ENCODE peak calls at places on chromosomes 13 and 19, in seven cellular contexts. O is PC-3, T is lung, P is breast epithelium, K is AG04450, X is heart left ventricle, B is astrocyte of the cerebellum. N is an unnamed sample.

GRCh38 chr19:16076958-16077611 is 790 bp downstream of the TPM4 start:
- DNase-seq in O (no peak), T (no peak), P (peak), K (no peak), X (peak), B (no peak), N (no peak)

GRCh38 chr13:85638815-85639393 is 160.3 kb downstream of the SLITRK6 start:
- DNase-seq in O (no peak), T (no peak), P (no peak), K (no peak), X (no peak), B (no peak), N (no peak)

GRCh38 chr13:19048381-19048780 is 133.2 kb downstream of the TUBA3C start:
- DNase-seq in O (no peak), T (no peak), P (no peak), K (no peak), X (no peak), B (no peak), N (no peak)

GRCh38 chr13:90336507-90336906 is 1011.0 kb upstream of the MIR17HG start:
- DNase-seq in O (peak), T (no peak), P (no peak), K (no peak), X (no peak), B (no peak), N (no peak)

GRCh38 chr13:88142653-88143052 is 471.5 kb downstream of the SLITRK5 start:
- DNase-seq in O (no peak), T (no peak), P (no peak), K (no peak), X (no peak), B (no peak), N (no peak)

GRCh38 chr13:49995535-49996165 is 1.2 kb upstream of the TRIM13 start:
- DNase-seq in O (no peak), T (no peak), P (no peak), K (no peak), X (no peak), B (no peak), N (no peak)

GRCh38 chr13:98411617-98412310 is 165.1 kb downstream of the STK24 start:
- DNase-seq in O (no peak), T (peak), P (no peak), K (no peak), X (no peak), B (no peak), N (no peak)

GRCh38 chr19:42333018-42333417 is 7.6 kb downstream of the MEGF8 start:
- DNase-seq in O (no peak), T (no peak), P (no peak), K (no peak), X (peak), B (no peak), N (no peak)

GRCh38 chr13:112713517-112714253 is 23.8 kb downstream of the ATP11A start:
- DNase-seq in O (no peak), T (no peak), P (no peak), K (no peak), X (no peak), B (no peak), N (no peak)

GRCh38 chr19:35545855-35546381 is 492 bp downstream of the TMEM147 start:
- DNase-seq in O (peak), T (peak), P (peak), K (no peak), X (no peak), B (no peak), N (no peak)

GRCh38 chr19:55206664-55207500 is 2.4 kb downstream of the PTPRH start:
- DNase-seq in O (peak), T (peak), P (peak), K (peak), X (peak), B (peak), N (no peak)

GRCh38 chr19:55147408-55148251 is 1.4 kb downstream of the TNNT1 start:
- DNase-seq in O (peak), T (no peak), P (no peak), K (no peak), X (peak), B (no peak), N (no peak)

GRCh38 chr19:10719466-10719961 is 1.6 kb downstream of the DNM2 start:
- DNase-seq in O (no peak), T (no peak), P (no peak), K (no peak), X (no peak), B (no peak), N (no peak)

GRCh38 chr13:24261566-24261965 is 47.8 kb upstream of the C1QTNF9 start:
- DNase-seq in O (no peak), T (no peak), P (no peak), K (no peak), X (no peak), B (no peak), N (no peak)

GRCh38 chr13:112444001-112444311 is 67.8 kb downstream of the SPACA7 start:
- DNase-seq in O (peak), T (peak), P (peak), K (no peak), X (peak), B (peak), N (no peak)

GRCh38 chr13:47594833-47595232 is 406.2 kb downstream of the SUCLA2 start:
- DNase-seq in O (peak), T (no peak), P (no peak), K (no peak), X (no peak), B (no peak), N (no peak)

GRCh38 chr19:42206871-42207755 is 10.4 kb downstream of the DEDD2 start:
- DNase-seq in O (peak), T (no peak), P (no peak), K (no peak), X (no peak), B (no peak), N (no peak)

GRCh38 chr19:13097331-13098258 is 5.1 kb downstream of the LYL1 start:
- DNase-seq in O (no peak), T (no peak), P (no peak), K (no peak), X (peak), B (no peak), N (no peak)

GRCh38 chr13:73708393-73708985 is 425.7 kb downstream of the KLF12 start:
- DNase-seq in O (peak), T (peak), P (peak), K (peak), X (no peak), B (peak), N (no peak)

GRCh38 chr13:107211073-107211472 is 643.1 kb upstream of the ARGLU1 start:
- DNase-seq in O (peak), T (peak), P (peak), K (peak), X (no peak), B (peak), N (peak)

GRCh38 chr19:45676851-45677263 is 8.8 kb downstream of the GIPR start:
- DNase-seq in O (no peak), T (peak), P (peak), K (no peak), X (no peak), B (no peak), N (no peak)

GRCh38 chr19:41540041-41540695 is 35.8 kb upstream of the CEACAM21 start:
- DNase-seq in O (no peak), T (no peak), P (no peak), K (no peak), X (no peak), B (no peak), N (no peak)

GRCh38 chr19:52188822-52189744 is 769 bp upstream of the PPP2R1A start:
- DNase-seq in O (no peak), T (no peak), P (peak), K (peak), X (peak), B (no peak), N (no peak)

GRCh38 chr13:38418286-38418685 is 68.6 kb downstream of the UFM1 start:
- DNase-seq in O (no peak), T (no peak), P (no peak), K (no peak), X (no peak), B (no peak), N (no peak)

GRCh38 chr13:62627226-62627625 is 1211.6 kb upstream of the PCDH20 start:
- DNase-seq in O (no peak), T (no peak), P (no peak), K (no peak), X (no peak), B (no peak), N (no peak)

GRCh38 chr13:109680288-109680687 is 106.1 kb downstream of the IRS2 start:
- DNase-seq in O (no peak), T (no peak), P (no peak), K (no peak), X (no peak), B (no peak), N (no peak)

GRCh38 chr19:33568706-33569105 is 47.1 kb upstream of the PEPD start:
- DNase-seq in O (no peak), T (no peak), P (no peak), K (no peak), X (no peak), B (no peak), N (no peak)

GRCh38 chr19:610801-611505 is 21.3 kb downstream of the HCN2 start:
- DNase-seq in O (no peak), T (no peak), P (no peak), K (peak), X (peak), B (peak), N (peak)

GRCh38 chr19:46073268-46073922 is 32.6 kb upstream of the IGFL4 start:
- DNase-seq in O (peak), T (no peak), P (no peak), K (no peak), X (no peak), B (no peak), N (no peak)

GRCh38 chr13:20326809-20327208 is 94.7 kb upstream of the GJB6 start:
- DNase-seq in O (no peak), T (no peak), P (no peak), K (no peak), X (no peak), B (no peak), N (no peak)

GRCh38 chr13:49098198-49098597 is 121.9 kb upstream of the MLNR start:
- DNase-seq in O (peak), T (no peak), P (peak), K (peak), X (no peak), B (peak), N (peak)

GRCh38 chr13:113746671-113747070 is 12.4 kb upstream of the TMEM255B start:
- DNase-seq in O (no peak), T (no peak), P (no peak), K (no peak), X (peak), B (no peak), N (no peak)

GRCh38 chr19:4228765-4229178 is 551 bp upstream of the EBI3 start:
- DNase-seq in O (no peak), T (no peak), P (no peak), K (no peak), X (no peak), B (no peak), N (no peak)

GRCh38 chr19:4225902-4226301 is 3.4 kb upstream of the EBI3 start:
- DNase-seq in O (no peak), T (no peak), P (no peak), K (no peak), X (no peak), B (no peak), N (no peak)

GRCh38 chr19:4227771-4228170 is 1.6 kb upstream of the EBI3 start:
- DNase-seq in O (no peak), T (no peak), P (no peak), K (no peak), X (no peak), B (no peak), N (no peak)

GRCh38 chr19:4220188-4220587 is 9.1 kb upstream of the EBI3 start:
- DNase-seq in O (no peak), T (no peak), P (no peak), K (no peak), X (no peak), B (no peak), N (no peak)

GRCh38 chr19:4224470-4224869 is 4.9 kb upstream of the EBI3 start:
- DNase-seq in O (no peak), T (no peak), P (no peak), K (no peak), X (no peak), B (no peak), N (no peak)
- TF ChIP-seq CTCF in O (no peak), T (no peak), P (no peak), K (no peak), X (no peak), B (no peak), N (no peak)

GRCh38 chr13:102401755-102402154 is at the start of gene FGF14:
- DNase-seq in O (no peak), T (no peak), P (no peak), K (no peak), X (no peak), B (no peak), N (no peak)
- H3K4me3 ChIP-seq in O (no peak), T (peak), P (peak), K (peak), X (peak), B (peak), N (no peak)

DNA sequence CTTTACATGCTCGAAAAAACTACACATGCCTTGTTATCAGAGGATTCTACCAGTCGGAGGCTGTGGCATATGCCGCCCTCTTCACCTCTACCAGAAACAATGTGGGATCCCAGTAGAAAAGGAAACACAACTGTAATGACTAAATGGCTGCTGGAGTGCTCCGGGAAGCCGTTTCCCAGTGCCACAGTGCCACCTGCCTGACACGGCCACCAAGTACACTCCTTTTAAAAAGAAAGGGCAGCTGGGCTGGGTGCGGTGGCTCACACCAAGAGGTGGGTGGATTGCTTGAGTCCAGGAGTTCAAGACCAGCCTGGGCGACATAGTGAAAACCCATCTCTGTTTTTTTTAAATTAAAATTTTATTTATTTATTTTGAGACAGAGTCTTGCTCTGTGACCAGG is 67.3 kb downstream of the TRPM4 start:
- DNase-seq in O (peak), T (no peak), P (no peak), K (no peak), X (peak), B (no peak), N (no peak)
- TF ChIP-seq CTCF in O (peak), T (peak), P (no peak), K (peak), X (peak), B (peak), N (peak)

GRCh38 chr19:40358773-40359172 is 10.3 kb downstream of the PLD3 start:
- DNase-seq in O (no peak), T (no peak), P (no peak), K (no peak), X (no peak), B (no peak), N (no peak)

GRCh38 chr19:40360020-40360686 is 11.7 kb downstream of the PLD3 start:
- DNase-seq in O (no peak), T (no peak), P (no peak), K (no peak), X (no peak), B (no peak), N (no peak)

GRCh38 chr19:40356681-40357595 is 8.4 kb downstream of the PLD3 start:
- DNase-seq in O (no peak), T (no peak), P (no peak), K (no peak), X (no peak), B (no peak), N (no peak)

GRCh38 chr19:40357655-40358054 is 9.2 kb downstream of the PLD3 start:
- DNase-seq in O (no peak), T (no peak), P (no peak), K (no peak), X (no peak), B (no peak), N (no peak)

GRCh38 chr19:40355975-40356680 is 7.6 kb downstream of the PLD3 start:
- DNase-seq in O (no peak), T (no peak), P (no peak), K (no peak), X (no peak), B (no peak), N (no peak)
- H3K4me3 ChIP-seq in O (no peak), T (no peak), P (no peak), K (no peak), X (no peak), B (no peak), N (no peak)

GRCh38 chr13:110681868-110682550 is 23.9 kb downstream of the CARS2 start:
- DNase-seq in O (no peak), T (no peak), P (no peak), K (no peak), X (no peak), B (no peak), N (no peak)

GRCh38 chr13:110683921-110684320 is 22.0 kb downstream of the CARS2 start:
- DNase-seq in O (no peak), T (no peak), P (no peak), K (no peak), X (no peak), B (no peak), N (no peak)

GRCh38 chr13:110682746-110683145 is 23.2 kb downstream of the CARS2 start:
- DNase-seq in O (no peak), T (no peak), P (no peak), K (no peak), X (no peak), B (no peak), N (no peak)

GRCh38 chr13:110684388-110685056 is 21.4 kb downstream of the CARS2 start:
- DNase-seq in O (no peak), T (no peak), P (no peak), K (no peak), X (no peak), B (no peak), N (no peak)

GRCh38 chr13:110683203-110683883 is 22.6 kb downstream of the CARS2 start:
- DNase-seq in O (peak), T (no peak), P (no peak), K (no peak), X (no peak), B (no peak), N (no peak)
- TF ChIP-seq CTCF in O (peak), T (no peak), P (no peak), K (peak), X (no peak), B (peak), N (peak)

GRCh38 chr19:5941673-5942072 is 27.6 kb downstream of the CAPS start:
- DNase-seq in O (no peak), T (no peak), P (no peak), K (no peak), X (no peak), B (no peak), N (no peak)
- H3K4me3 ChIP-seq in O (no peak), T (no peak), P (no peak), K (no peak), X (no peak), B (no peak), N (no peak)

GRCh38 chr13:21625366-21625765 is 21.4 kb upstream of the MICU2 start:
- DNase-seq in O (peak), T (no peak), P (no peak), K (no peak), X (no peak), B (no peak), N (no peak)
- TF ChIP-seq CTCF in O (peak), T (no peak), P (no peak), K (peak), X (peak), B (peak), N (no peak)

GRCh38 chr19:44447864-44448674 is at the start of gene ZNF229:
- DNase-seq in O (peak), T (peak), P (peak), K (peak), X (peak), B (peak), N (peak)
- H3K4me3 ChIP-seq in O (peak), T (peak), P (peak), K (peak), X (peak), B (peak), N (peak)